ENCODE peak calls at places on chromosomes 12 and 14, in seven cellular contexts. One of them, this sample, is unnamed.

GRCh38 chr12:59403259-59403932 is 192.4 kb upstream of the SLC16A7 start:
- DNase-seq in activated naive CD4-positive, alpha-beta T cell treated with anti-CD3 and anti-CD28 coated beads for 36 hours: peak
- DNase-seq in AG04449: no peak
- DNase-seq in HTR-8/SVneo: peak
- DNase-seq in nephron progenitor cell: peak
- DNase-seq in M059J: peak
- DNase-seq in cardiac fibroblast: peak
- DNase-seq in this sample: peak

GRCh38 chr12:12813120-12814101 is at the start of gene DDX47:
- DNase-seq in M059J: peak
- DNase-seq in cardiac fibroblast: peak
- DNase-seq in nephron progenitor cell: peak
- DNase-seq in AG04449: no peak
- DNase-seq in activated naive CD4-positive, alpha-beta T cell treated with anti-CD3 and anti-CD28 coated beads for 36 hours: peak
- DNase-seq in HTR-8/SVneo: peak
- DNase-seq in this sample: peak

GRCh38 chr12:47755655-47756562 is 2.8 kb downstream of the RAPGEF3 start:
- DNase-seq in activated naive CD4-positive, alpha-beta T cell treated with anti-CD3 and anti-CD28 coated beads for 36 hours: peak
- DNase-seq in nephron progenitor cell: peak
- DNase-seq in cardiac fibroblast: no peak
- DNase-seq in HTR-8/SVneo: no peak
- DNase-seq in M059J: no peak
- DNase-seq in AG04449: no peak
- DNase-seq in this sample: no peak

GRCh38 chr14:51448831-51449665 is 202.7 kb upstream of the FRMD6 start:
- DNase-seq in activated naive CD4-positive, alpha-beta T cell treated with anti-CD3 and anti-CD28 coated beads for 36 hours: no peak
- DNase-seq in AG04449: peak
- DNase-seq in cardiac fibroblast: peak
- DNase-seq in M059J: peak
- DNase-seq in nephron progenitor cell: no peak
- DNase-seq in HTR-8/SVneo: no peak
- DNase-seq in this sample: no peak

GRCh38 chr12:114888928-114889327 is 205.0 kb upstream of the TBX3 start:
- DNase-seq in cardiac fibroblast: no peak
- DNase-seq in AG04449: no peak
- DNase-seq in M059J: no peak
- DNase-seq in activated naive CD4-positive, alpha-beta T cell treated with anti-CD3 and anti-CD28 coated beads for 36 hours: no peak
- DNase-seq in nephron progenitor cell: no peak
- DNase-seq in HTR-8/SVneo: no peak
- DNase-seq in this sample: no peak

GRCh38 chr12:47868552-47869031 is 36.2 kb downstream of the VDR start:
- DNase-seq in HTR-8/SVneo: no peak
- DNase-seq in cardiac fibroblast: no peak
- DNase-seq in AG04449: no peak
- DNase-seq in activated naive CD4-positive, alpha-beta T cell treated with anti-CD3 and anti-CD28 coated beads for 36 hours: no peak
- DNase-seq in nephron progenitor cell: no peak
- DNase-seq in M059J: no peak
- DNase-seq in this sample: no peak

GRCh38 chr14:32703246-32703645 is 235.4 kb upstream of the NPAS3 start:
- DNase-seq in nephron progenitor cell: no peak
- DNase-seq in cardiac fibroblast: peak
- DNase-seq in HTR-8/SVneo: no peak
- DNase-seq in AG04449: no peak
- DNase-seq in activated naive CD4-positive, alpha-beta T cell treated with anti-CD3 and anti-CD28 coated beads for 36 hours: no peak
- DNase-seq in M059J: no peak
- DNase-seq in this sample: no peak

GRCh38 chr12:40375076-40375475 is 150.3 kb downstream of the LRRK2 start:
- DNase-seq in cardiac fibroblast: peak
- DNase-seq in HTR-8/SVneo: no peak
- DNase-seq in nephron progenitor cell: no peak
- DNase-seq in activated naive CD4-positive, alpha-beta T cell treated with anti-CD3 and anti-CD28 coated beads for 36 hours: no peak
- DNase-seq in M059J: no peak
- DNase-seq in AG04449: no peak
- DNase-seq in this sample: no peak

GRCh38 chr14:43786066-43786762 is 720.9 kb downstream of the FSCB start:
- DNase-seq in AG04449: no peak
- DNase-seq in cardiac fibroblast: no peak
- DNase-seq in nephron progenitor cell: no peak
- DNase-seq in M059J: no peak
- DNase-seq in activated naive CD4-positive, alpha-beta T cell treated with anti-CD3 and anti-CD28 coated beads for 36 hours: no peak
- DNase-seq in HTR-8/SVneo: no peak
- DNase-seq in this sample: no peak

GRCh38 chr12:30200864-30201263 is 417.1 kb upstream of the TMTC1 start:
- DNase-seq in AG04449: no peak
- DNase-seq in M059J: no peak
- DNase-seq in HTR-8/SVneo: no peak
- DNase-seq in cardiac fibroblast: no peak
- DNase-seq in nephron progenitor cell: peak
- DNase-seq in activated naive CD4-positive, alpha-beta T cell treated with anti-CD3 and anti-CD28 coated beads for 36 hours: no peak
- DNase-seq in this sample: no peak

GRCh38 chr14:99768381-99768780 is 24.8 kb upstream of the EML1 start:
- DNase-seq in activated naive CD4-positive, alpha-beta T cell treated with anti-CD3 and anti-CD28 coated beads for 36 hours: no peak
- DNase-seq in AG04449: no peak
- DNase-seq in nephron progenitor cell: no peak
- DNase-seq in M059J: peak
- DNase-seq in cardiac fibroblast: peak
- DNase-seq in HTR-8/SVneo: no peak
- DNase-seq in this sample: no peak

GRCh38 chr12:118377891-118378470 is 1.6 kb downstream of the SUDS3 start:
- DNase-seq in cardiac fibroblast: peak
- DNase-seq in activated naive CD4-positive, alpha-beta T cell treated with anti-CD3 and anti-CD28 coated beads for 36 hours: peak
- DNase-seq in HTR-8/SVneo: peak
- DNase-seq in AG04449: no peak
- DNase-seq in M059J: peak
- DNase-seq in nephron progenitor cell: peak
- DNase-seq in this sample: no peak

GRCh38 chr14:76908834-76909233 is 82.6 kb downstream of the LRRC74A start:
- DNase-seq in AG04449: no peak
- DNase-seq in cardiac fibroblast: no peak
- DNase-seq in activated naive CD4-positive, alpha-beta T cell treated with anti-CD3 and anti-CD28 coated beads for 36 hours: peak
- DNase-seq in nephron progenitor cell: no peak
- DNase-seq in M059J: no peak
- DNase-seq in HTR-8/SVneo: no peak
- DNase-seq in this sample: no peak

GRCh38 chr14:88563845-88564244 is 1.0 kb downstream of the ZC3H14 start:
- DNase-seq in activated naive CD4-positive, alpha-beta T cell treated with anti-CD3 and anti-CD28 coated beads for 36 hours: no peak
- DNase-seq in cardiac fibroblast: no peak
- DNase-seq in AG04449: no peak
- DNase-seq in M059J: no peak
- DNase-seq in HTR-8/SVneo: no peak
- DNase-seq in nephron progenitor cell: no peak
- DNase-seq in this sample: no peak

GRCh38 chr14:22791302-22791701 is 23.9 kb downstream of the SLC7A7 start:
- DNase-seq in activated naive CD4-positive, alpha-beta T cell treated with anti-CD3 and anti-CD28 coated beads for 36 hours: no peak
- DNase-seq in AG04449: peak
- DNase-seq in cardiac fibroblast: peak
- DNase-seq in M059J: peak
- DNase-seq in nephron progenitor cell: no peak
- DNase-seq in HTR-8/SVneo: no peak
- DNase-seq in this sample: no peak

GRCh38 chr14:69005432-69006148 is 26.5 kb upstream of the ACTN1 start:
- DNase-seq in M059J: peak
- DNase-seq in HTR-8/SVneo: peak
- DNase-seq in activated naive CD4-positive, alpha-beta T cell treated with anti-CD3 and anti-CD28 coated beads for 36 hours: no peak
- DNase-seq in AG04449: peak
- DNase-seq in nephron progenitor cell: no peak
- DNase-seq in cardiac fibroblast: peak
- DNase-seq in this sample: peak

GRCh38 chr14:32414808-32415255 is 85.7 kb downstream of the AKAP6 start:
- DNase-seq in nephron progenitor cell: no peak
- DNase-seq in M059J: no peak
- DNase-seq in AG04449: no peak
- DNase-seq in activated naive CD4-positive, alpha-beta T cell treated with anti-CD3 and anti-CD28 coated beads for 36 hours: no peak
- DNase-seq in HTR-8/SVneo: no peak
- DNase-seq in cardiac fibroblast: peak
- DNase-seq in this sample: no peak

GRCh38 chr12:68462799-68463198 is 130.6 kb upstream of the MDM1 start:
- DNase-seq in cardiac fibroblast: no peak
- DNase-seq in activated naive CD4-positive, alpha-beta T cell treated with anti-CD3 and anti-CD28 coated beads for 36 hours: no peak
- DNase-seq in AG04449: no peak
- DNase-seq in nephron progenitor cell: no peak
- DNase-seq in HTR-8/SVneo: no peak
- DNase-seq in M059J: no peak
- DNase-seq in this sample: no peak